ENCODE peak calls at places on chromosomes 11 and 22, in ten cellular contexts. T, B, U, C, W, E, F, M, Y and H are unnamed samples.

GRCh38 chr11:83827940-83828554 is 541.9 kb upstream of the CCDC90B start:
- DNase-seq in T (no peak), B (no peak), U (no peak), C (peak; percentile 35), W (peak; percentile 82), E (no peak), F (peak; percentile 77), M (peak; percentile 63), Y (peak; percentile 40), H (no peak)

GRCh38 chr11:76047231-76047630 is 159.1 kb downstream of the WNT11 start:
- DNase-seq in T (no peak), B (no peak), U (no peak), C (no peak), W (no peak), E (no peak), F (no peak), M (peak; percentile 38), Y (no peak), H (no peak)

GRCh38 chr11:61969391-61969758 is 1.9 kb upstream of the FTH1 start:
- DNase-seq in T (no peak), B (peak; percentile 6), U (no peak), C (no peak), W (no peak), E (no peak), F (no peak), M (no peak), Y (no peak), H (no peak)

GRCh38 chr11:69218271-69218682 is 62.5 kb downstream of the SMIM38 start:
- DNase-seq in T (no peak), B (peak; percentile 14), U (no peak), C (no peak), W (no peak), E (no peak), F (no peak), M (no peak), Y (no peak), H (no peak)

GRCh38 chr11:11157201-11157600 is 195.8 kb downstream of the CSNK2A3 start:
- DNase-seq in T (peak; percentile 32), B (peak; percentile 48), U (no peak), C (no peak), W (peak; percentile 44), E (peak; percentile 60), F (no peak), M (peak; percentile 67), Y (peak; percentile 72), H (no peak)

GRCh38 chr11:289145-289705 is 299 bp downstream of the PGGHG start:
- DNase-seq in T (no peak), B (no peak), U (peak; percentile 67), C (no peak), W (no peak), E (peak; percentile 38), F (no peak), M (no peak), Y (no peak), H (no peak)

GRCh38 chr22:27116295-27116694 is 458.9 kb downstream of the MIAT start:
- DNase-seq in T (no peak), B (no peak), U (no peak), C (peak; percentile 88), W (no peak), E (no peak), F (no peak), M (no peak), Y (peak; percentile 13), H (no peak)

GRCh38 chr11:63595296-63595695 is 18.9 kb downstream of the PLAAT3 start:
- DNase-seq in T (no peak), B (no peak), U (peak; percentile 14), C (no peak), W (no peak), E (no peak), F (peak; percentile 44), M (peak; percentile 71), Y (no peak), H (no peak)

GRCh38 chr11:35619030-35619753 is 932 bp downstream of the FJX1 start:
- DNase-seq in T (peak; percentile 33), B (no peak), U (peak; percentile 65), C (peak; percentile 59), W (peak; percentile 64), E (no peak), F (no peak), M (peak; percentile 80), Y (peak; percentile 9), H (no peak)

GRCh38 chr11:37804666-37805065 is 1206.6 kb upstream of the RAG2 start:
- DNase-seq in T (no peak), B (no peak), U (no peak), C (no peak), W (no peak), E (no peak), F (no peak), M (no peak), Y (no peak), H (no peak)

GRCh38 chr11:102457865-102458264 is 5.3 kb upstream of the TMEM123 start:
- DNase-seq in T (no peak), B (no peak), U (no peak), C (no peak), W (peak; percentile 22), E (no peak), F (no peak), M (no peak), Y (no peak), H (no peak)

GRCh38 chr11:72787262-72788104 is 6.4 kb downstream of the STARD10 start:
- DNase-seq in T (no peak), B (peak; percentile 33), U (no peak), C (no peak), W (peak; percentile 49), E (no peak), F (no peak), M (no peak), Y (peak; percentile 65), H (peak; percentile 56)

GRCh38 chr11:120272303-120272702 is 32.4 kb downstream of the POU2F3 start:
- DNase-seq in T (no peak), B (no peak), U (no peak), C (peak; percentile 54), W (no peak), E (no peak), F (no peak), M (peak; percentile 90), Y (no peak), H (no peak)

GRCh38 chr22:27089303-27089702 is 431.9 kb downstream of the MIAT start:
- DNase-seq in T (no peak), B (no peak), U (no peak), C (no peak), W (no peak), E (no peak), F (no peak), M (no peak), Y (no peak), H (no peak)

GRCh38 chr11:126423743-126424142 is 68.3 kb downstream of the ST3GAL4 start:
- DNase-seq in T (no peak), B (no peak), U (no peak), C (no peak), W (no peak), E (no peak), F (no peak), M (no peak), Y (no peak), H (no peak)

GRCh38 chr11:45087301-45087700 is 59.1 kb upstream of the PRDM11 start:
- DNase-seq in T (no peak), B (no peak), U (no peak), C (no peak), W (no peak), E (no peak), F (no peak), M (peak; percentile 41), Y (no peak), H (no peak)

GRCh38 chr22:26017932-26018331 is 151.3 kb upstream of the SEZ6L start:
- DNase-seq in T (no peak), B (no peak), U (no peak), C (no peak), W (no peak), E (no peak), F (no peak), M (no peak), Y (no peak), H (no peak)

GRCh38 chr11:27524155-27524554 is 17.6 kb upstream of the LIN7C start:
- DNase-seq in T (no peak), B (no peak), U (no peak), C (no peak), W (peak; percentile 30), E (no peak), F (no peak), M (peak; percentile 81), Y (peak; percentile 42), H (no peak)